ENCODE peak calls at places on chromosomes 12 and 14, in nine cellular contexts. L is sigmoid colon, R is lower leg skin, A is transverse colon, G is A549, K is NB4, Q is Peyer's patch, U is stomach, V is GM12892. D is an unnamed sample.
A peak's percentile ranks its signal among the peaks of the same experiment; 100 is the strongest.

GRCh38 chr12:89832336-89832735 is 123.7 kb upstream of the ATP2B1 start:
- DNase-seq in A (no peak), U (no peak), G (peak; percentile 35), Q (no peak), K (no peak), R (no peak), L (no peak), V (no peak), D (no peak)

GRCh38 chr14:27686137-27686536 is 1080.5 kb upstream of the FOXG1 start:
- DNase-seq in Q (no peak), L (no peak), K (no peak), R (no peak), V (no peak), G (no peak), A (no peak), U (no peak), D (no peak)

GRCh38 chr12:115998119-115998633 is 279.3 kb downstream of the MED13L start:
- DNase-seq in L (no peak), A (peak; percentile 14), V (no peak), R (no peak), K (peak; percentile 71), G (peak; percentile 56), U (no peak), Q (no peak), D (no peak)

GRCh38 chr14:51308872-51309271 is 68.8 kb downstream of the TMX1 start:
- DNase-seq in L (no peak), V (no peak), G (no peak), R (no peak), U (no peak), Q (no peak), K (no peak), A (no peak), D (no peak)

GRCh38 chr12:39807043-39807442 is 187.4 kb upstream of the ABCD2 start:
- DNase-seq in L (no peak), R (no peak), A (no peak), V (no peak), G (peak; percentile 63), U (no peak), K (peak; percentile 51), Q (no peak), D (no peak)

GRCh38 chr12:54033980-54034783 is 1.3 kb downstream of the HOXC5 start:
- DNase-seq in R (no peak), U (no peak), Q (peak; percentile 53), V (no peak), K (peak; percentile 37), L (no peak), G (no peak), A (no peak), D (peak; percentile 86)

GRCh38 chr14:95199298-95199983 is 42.1 kb upstream of the DICER1 start:
- DNase-seq in V (no peak), G (no peak), R (no peak), L (no peak), A (no peak), U (no peak), K (no peak), Q (no peak), D (no peak)

GRCh38 chr12:23204933-23205778 is 580.2 kb downstream of the ETNK1 start:
- DNase-seq in A (no peak), K (peak; percentile 79), G (peak; percentile 57), L (no peak), U (no peak), R (no peak), V (peak; percentile 5), Q (no peak), D (no peak)

GRCh38 chr14:33404054-33404453 is 465.4 kb downstream of the NPAS3 start:
- DNase-seq in U (no peak), A (no peak), G (no peak), R (no peak), L (no peak), K (no peak), V (no peak), Q (no peak), D (no peak)

GRCh38 chr14:101476258-101476930 is 84.9 kb upstream of the DIO3 start:
- DNase-seq in L (peak; percentile 41), G (no peak), R (peak; percentile 61), K (no peak), A (peak; percentile 51), V (no peak), Q (peak; percentile 39), U (peak; percentile 4), D (peak; percentile 63)

GRCh38 chr14:60622210-60622919 is 26.9 kb downstream of the SIX1 start:
- DNase-seq in Q (no peak), L (no peak), U (no peak), G (no peak), R (no peak), V (no peak), K (no peak), A (no peak), D (no peak)

GRCh38 chr12:50192908-50193307 is 25.7 kb upstream of the CERS5 start:
- DNase-seq in R (no peak), U (no peak), L (no peak), Q (no peak), G (no peak), V (no peak), K (no peak), A (no peak), D (no peak)

GRCh38 chr12:6927999-6928702 is 392 bp downstream of the ATN1 start:
- DNase-seq in V (peak; percentile 56), L (no peak), G (no peak), A (no peak), Q (peak; percentile 60), U (no peak), R (no peak), K (no peak), D (no peak)

GRCh38 chr12:86257173-86257572 is 982 bp upstream of the MGAT4C start:
- DNase-seq in G (no peak), U (no peak), A (no peak), K (no peak), Q (no peak), R (no peak), L (no peak), V (no peak), D (no peak)

GRCh38 chr14:46250113-46250703 is 401.4 kb downstream of the RPL10L start:
- DNase-seq in A (no peak), R (no peak), L (no peak), K (peak; percentile 33), U (no peak), G (peak; percentile 35), Q (no peak), V (no peak), D (no peak)

GRCh38 chr14:75497191-75497590 is 25.1 kb upstream of the BATF start:
- DNase-seq in G (no peak), U (no peak), A (no peak), L (no peak), V (no peak), R (peak; percentile 78), Q (no peak), K (peak; percentile 72), D (no peak)

GRCh38 chr12:75162845-75163244 is 46.8 kb downstream of the KCNC2 start:
- DNase-seq in U (no peak), A (no peak), Q (no peak), V (no peak), L (no peak), R (no peak), G (no peak), K (no peak), D (no peak)
- TF ChIP-seq POLR2A in U (no peak), A (no peak), Q (no peak), V (no peak), L (no peak), R (no peak), G (no peak), K (no peak), D (no peak)

DNA sequence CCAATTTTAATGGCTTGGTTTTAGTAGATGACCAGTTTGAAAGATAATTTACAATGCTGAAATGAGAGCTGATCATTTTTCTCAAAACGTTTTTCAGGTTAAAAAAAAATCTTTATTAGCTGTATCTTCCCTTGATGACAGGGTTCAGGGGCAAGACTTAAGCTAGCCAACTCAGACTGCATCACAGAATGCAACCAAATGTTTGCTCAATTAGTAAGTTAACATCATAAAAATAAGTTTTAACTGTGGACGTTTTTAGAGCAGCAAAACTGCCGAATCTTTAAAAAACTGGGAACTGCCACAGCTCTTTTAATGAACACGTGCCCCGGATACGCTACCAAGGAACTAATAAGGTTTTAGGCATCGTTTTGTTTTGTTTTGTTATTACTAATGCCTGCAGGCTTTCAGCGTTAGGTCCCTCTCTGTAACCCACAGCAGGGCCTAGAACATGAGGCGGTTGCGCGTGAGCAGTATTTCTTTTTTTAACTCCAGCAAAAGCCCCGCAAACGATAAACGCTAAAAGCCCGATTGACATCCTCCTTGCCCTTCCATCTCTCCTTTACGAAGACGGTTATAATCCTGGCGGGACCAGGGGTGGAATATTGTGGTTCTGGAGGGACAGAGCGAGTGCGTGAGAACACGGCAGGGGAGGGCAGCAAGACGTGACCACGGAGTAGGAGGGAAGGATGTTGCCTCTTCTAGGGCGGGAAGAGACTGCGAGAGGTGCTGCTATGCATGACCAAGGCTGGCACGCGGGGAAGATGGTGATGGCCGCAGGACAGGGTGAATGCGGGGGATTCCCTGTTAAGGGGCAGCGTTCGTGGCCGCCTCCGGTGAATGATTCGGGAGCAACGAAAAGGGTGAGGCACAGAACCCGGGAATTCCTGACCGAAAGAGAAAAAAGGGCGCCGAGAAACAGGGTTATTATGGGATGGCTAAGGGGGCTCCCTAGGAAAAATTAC is 652 bp downstream of the SUPT16H start:
- DNase-seq in A (peak; percentile 36), G (peak; percentile 58), V (peak; percentile 20), U (peak; percentile 30), K (peak; percentile 76), R (peak; percentile 91), L (peak; percentile 73), Q (peak; percentile 62), D (peak; percentile 45)
- TF ChIP-seq POLR2A in A (no peak), G (no peak), V (peak; percentile 65), U (no peak), K (no peak), R (no peak), L (no peak), Q (no peak), D (no peak)

GRCh38 chr12:65188179-65188709 is 18.9 kb downstream of the LEMD3 start:
- DNase-seq in L (no peak), Q (no peak), K (no peak), U (no peak), V (no peak), A (no peak), R (no peak), G (no peak), D (no peak)
- TF ChIP-seq POLR2A in L (no peak), Q (no peak), K (no peak), U (no peak), V (no peak), A (no peak), R (no peak), G (no peak), D (no peak)

DNA sequence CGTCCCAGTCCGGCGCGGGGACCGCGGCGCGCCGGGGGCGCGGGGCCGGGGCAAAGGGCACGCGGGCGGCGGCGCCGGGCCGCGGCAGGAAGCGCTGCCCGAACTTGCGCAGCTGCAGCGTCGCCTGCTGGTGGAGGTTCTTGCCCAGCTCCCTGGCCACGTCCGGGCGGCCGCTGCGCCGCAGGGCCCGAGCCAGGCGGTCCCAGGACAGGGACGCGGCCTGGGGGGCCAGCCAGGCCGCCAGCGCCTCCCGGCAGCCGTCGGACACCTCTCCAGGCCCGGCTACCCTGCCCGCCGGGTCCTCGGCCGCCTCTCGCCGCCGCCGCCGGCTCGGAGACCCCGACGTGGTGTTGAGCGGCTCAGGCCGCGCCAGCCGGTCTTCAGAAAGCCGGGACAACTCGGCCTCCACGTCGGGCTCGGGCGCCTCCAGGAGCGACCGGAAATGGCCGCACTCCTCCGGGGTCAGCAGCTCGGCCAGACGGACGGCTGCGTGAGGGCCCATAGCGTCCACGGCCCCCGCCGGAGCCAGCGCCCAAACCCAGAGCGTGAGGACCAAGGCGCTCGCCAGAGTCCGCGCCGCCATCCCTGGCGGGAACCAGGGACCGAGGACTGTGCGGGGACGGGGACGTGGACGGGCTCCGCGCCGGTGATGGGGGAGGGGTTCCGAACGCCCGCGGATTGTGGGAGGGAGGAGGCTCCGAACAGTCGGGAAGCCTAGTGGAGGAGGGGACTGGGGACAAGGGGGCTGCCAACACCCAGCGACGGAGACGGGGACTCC is 34.0 kb downstream of the FIGNL2 start:
- DNase-seq in V (peak; percentile 57), L (peak; percentile 79), A (peak; percentile 86), R (peak; percentile 93), G (peak; percentile 82), K (peak; percentile 59), U (peak; percentile 75), Q (peak; percentile 92), D (peak; percentile 95)
- TF ChIP-seq POLR2A in V (no peak), L (no peak), A (peak; percentile 38), R (no peak), G (peak; percentile 38), K (no peak), U (no peak), Q (peak; percentile 72), D (peak; percentile 77)